ENCODE peak calls at places on chromosomes 4 and X, in eight cellular contexts. P, I, Q, B, Z, N, G and D are unnamed samples.

GRCh38 chrX:53716328-53717088 is 30.0 kb upstream of the HUWE1 start:
- DNase-seq in P (peak), I (no peak), Q (peak), B (no peak), Z (no peak), N (no peak), G (peak), D (no peak)

GRCh38 chrX:14015294-14015693 is 14.4 kb downstream of the GEMIN8 start:
- DNase-seq in P (peak), I (no peak), Q (no peak), B (no peak), Z (no peak), N (no peak), G (peak), D (no peak)

GRCh38 chr4:124202106-124202505 is 510.4 kb downstream of the ANKRD50 start:
- DNase-seq in P (peak), I (no peak), Q (peak), B (peak), Z (no peak), N (peak), G (no peak), D (no peak)

GRCh38 chr4:94032754-94033153 is 174.9 kb upstream of the SMARCAD1 start:
- DNase-seq in P (no peak), I (no peak), Q (no peak), B (no peak), Z (no peak), N (no peak), G (no peak), D (peak)

GRCh38 chr4:6848717-6849305 is 60.8 kb upstream of the TBC1D14 start:
- DNase-seq in P (no peak), I (no peak), Q (peak), B (no peak), Z (no peak), N (no peak), G (no peak), D (no peak)

GRCh38 chr4:183398298-183399129 is 45.9 kb upstream of the CDKN2AIP start:
- DNase-seq in P (peak), I (peak), Q (peak), B (peak), Z (peak), N (peak), G (peak), D (peak)

GRCh38 chr4:113967687-113968086 is 11.8 kb downstream of the ARSJ start:
- DNase-seq in P (no peak), I (no peak), Q (no peak), B (no peak), Z (no peak), N (no peak), G (no peak), D (no peak)

GRCh38 chr4:6118201-6118600 is 82.1 kb downstream of the JAKMIP1 start:
- DNase-seq in P (no peak), I (no peak), Q (no peak), B (no peak), Z (no peak), N (no peak), G (no peak), D (no peak)

GRCh38 chr4:151744614-151745013 is 16.2 kb downstream of the GATB start:
- DNase-seq in P (peak), I (peak), Q (peak), B (peak), Z (no peak), N (no peak), G (peak), D (peak)

GRCh38 chr4:8221476-8221875 is 22.4 kb downstream of the SH3TC1 start:
- DNase-seq in P (peak), I (peak), Q (peak), B (no peak), Z (no peak), N (no peak), G (peak), D (no peak)

GRCh38 chr4:153655004-153655541 is 29.0 kb upstream of the TLR2 start:
- DNase-seq in P (no peak), I (no peak), Q (no peak), B (no peak), Z (no peak), N (no peak), G (no peak), D (no peak)

GRCh38 chr4:13143704-13144103 is 340.4 kb downstream of the RAB28 start:
- DNase-seq in P (no peak), I (no peak), Q (no peak), B (no peak), Z (no peak), N (no peak), G (no peak), D (no peak)

GRCh38 chr4:155972098-155972497 is 18.4 kb upstream of the CTSO start:
- DNase-seq in P (peak), I (no peak), Q (peak), B (no peak), Z (no peak), N (no peak), G (no peak), D (peak)

GRCh38 chrX:23749576-23749975 is 6.5 kb upstream of the ACOT9 start:
- DNase-seq in P (no peak), I (no peak), Q (no peak), B (no peak), Z (no peak), N (no peak), G (no peak), D (no peak)

GRCh38 chrX:23745786-23746185 is 2.7 kb upstream of the ACOT9 start:
- DNase-seq in P (no peak), I (no peak), Q (no peak), B (no peak), Z (no peak), N (no peak), G (no peak), D (no peak)

GRCh38 chrX:23754664-23755063 is 11.6 kb upstream of the ACOT9 start:
- DNase-seq in P (no peak), I (no peak), Q (no peak), B (no peak), Z (no peak), N (no peak), G (no peak), D (no peak)

GRCh38 chrX:23752740-23753435 is 9.8 kb upstream of the ACOT9 start:
- DNase-seq in P (peak), I (no peak), Q (peak), B (peak), Z (no peak), N (no peak), G (peak), D (peak)

DNA sequence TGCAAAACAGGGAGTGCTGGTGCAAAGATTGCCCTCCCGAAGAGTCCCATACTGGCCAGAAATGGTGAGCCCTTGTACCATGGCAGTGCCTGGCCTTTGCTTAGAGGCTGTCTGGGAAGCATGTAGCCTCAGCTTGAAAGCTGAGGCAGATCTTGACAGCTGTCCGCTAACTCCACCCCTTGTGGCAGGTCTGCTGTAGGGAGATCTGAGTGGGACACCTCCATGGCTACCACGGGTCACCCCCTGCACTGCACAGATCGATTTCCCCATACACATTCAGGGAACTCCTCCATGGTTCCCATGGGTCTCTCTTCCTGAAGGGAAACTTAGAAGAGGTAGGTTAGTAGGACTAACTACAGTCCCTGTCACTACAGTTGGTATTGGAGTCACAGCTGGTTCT is 6.1 kb upstream of the ACOT9 start:
- DNase-seq in P (no peak), I (no peak), Q (no peak), B (no peak), Z (no peak), N (no peak), G (no peak), D (no peak)
- TF ChIP-seq CTCF in P (no peak), I (no peak), Q (no peak), B (no peak), Z (no peak), N (no peak), G (no peak), D (no peak)

DNA sequence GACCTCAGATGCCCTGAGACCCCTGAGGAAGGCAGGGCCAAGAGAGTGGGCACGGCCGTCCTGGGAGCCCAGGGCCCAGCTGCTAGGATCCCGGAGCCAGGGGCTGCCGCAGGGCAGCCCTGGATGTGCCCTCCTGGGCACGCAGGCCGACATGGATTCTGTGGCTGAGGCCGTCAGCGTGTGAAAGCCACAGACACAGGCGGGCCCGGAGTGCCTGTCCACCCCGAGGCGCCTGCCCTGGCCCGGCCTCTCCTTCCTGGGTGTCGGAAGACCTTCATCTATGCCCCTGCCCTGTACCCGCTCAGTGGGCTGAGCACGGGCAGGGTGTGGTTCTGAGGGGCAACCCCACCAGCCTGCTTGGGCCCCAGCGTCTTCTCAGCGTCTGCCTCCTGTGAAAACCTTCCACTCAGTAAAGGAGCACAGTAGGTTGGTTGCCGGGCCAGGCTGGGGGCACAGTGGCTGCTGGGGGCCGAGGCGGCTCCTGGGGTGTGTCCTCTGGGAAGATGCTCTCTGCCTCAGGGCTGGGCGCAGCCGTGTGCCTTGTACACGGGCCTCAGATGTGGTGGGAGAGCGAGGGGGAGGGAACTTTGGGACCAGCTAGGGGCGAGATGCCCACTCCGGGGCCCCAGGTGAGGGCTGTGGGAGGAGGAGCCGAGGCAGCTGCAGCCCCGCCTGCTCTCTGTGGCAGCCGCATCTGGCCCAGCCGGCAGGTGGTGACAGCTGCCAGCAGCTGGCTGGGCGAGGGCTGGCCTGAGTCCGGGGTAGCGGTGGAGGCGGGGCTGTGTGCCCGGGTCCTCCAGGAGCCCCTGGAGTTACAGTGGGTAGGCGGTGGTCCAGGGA is 20.8 kb downstream of the FGFRL1 start:
- DNase-seq in P (no peak), I (no peak), Q (no peak), B (peak), Z (no peak), N (no peak), G (no peak), D (no peak)
- TF ChIP-seq CTCF in P (no peak), I (no peak), Q (peak), B (peak), Z (no peak), N (no peak), G (no peak), D (no peak)

GRCh38 chrX:104135677-104136076 is 21.1 kb downstream of the SLC25A53 start:
- DNase-seq in P (no peak), I (no peak), Q (no peak), B (no peak), Z (no peak), N (no peak), G (no peak), D (no peak)

GRCh38 chrX:104137496-104137895 is 19.3 kb downstream of the SLC25A53 start:
- DNase-seq in P (peak), I (no peak), Q (no peak), B (no peak), Z (no peak), N (no peak), G (no peak), D (peak)

GRCh38 chrX:104134583-104135261 is 22.1 kb downstream of the SLC25A53 start:
- DNase-seq in P (no peak), I (no peak), Q (no peak), B (no peak), Z (no peak), N (no peak), G (no peak), D (no peak)

GRCh38 chrX:104141087-104141760 is 15.6 kb downstream of the SLC25A53 start:
- DNase-seq in P (no peak), I (no peak), Q (no peak), B (no peak), Z (no peak), N (no peak), G (no peak), D (no peak)

DNA sequence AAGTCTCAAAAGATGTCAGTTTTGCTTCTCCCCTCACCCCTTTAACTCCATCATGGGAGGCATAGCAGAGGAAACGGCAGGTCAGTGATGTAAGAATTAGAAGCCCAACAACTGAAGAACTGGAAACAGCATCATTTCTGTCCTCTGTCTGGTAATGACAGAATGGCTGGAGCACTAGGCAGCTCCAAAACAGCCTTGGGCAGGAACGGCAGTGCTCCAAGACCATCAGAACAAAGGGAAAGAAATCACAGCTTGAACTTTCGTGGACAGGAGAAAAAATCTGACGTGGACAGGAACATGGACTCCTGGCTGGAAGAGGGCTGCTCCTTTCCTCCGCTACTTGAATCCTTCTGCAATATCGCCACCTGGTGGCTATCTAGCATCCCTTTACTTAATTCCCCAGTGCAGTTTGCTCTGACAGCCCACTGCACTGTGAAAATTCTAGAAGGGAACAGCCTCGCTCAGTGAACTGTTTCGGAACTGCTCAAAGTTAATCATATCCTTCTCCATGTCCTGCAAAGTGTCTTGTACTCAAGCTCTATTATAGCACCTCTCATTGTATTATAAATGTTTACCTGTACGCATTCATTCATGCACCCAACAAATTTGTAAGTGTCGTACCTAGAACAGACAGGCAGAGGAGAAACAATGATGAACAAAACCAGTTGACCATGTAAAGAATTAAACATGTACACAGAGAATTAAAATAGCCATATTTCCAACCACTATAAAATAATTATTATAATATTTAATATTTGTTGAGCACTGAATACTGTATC is 20.4 kb downstream of the SLC25A53 start:
- DNase-seq in P (peak), I (peak), Q (peak), B (peak), Z (no peak), N (peak), G (peak), D (peak)
- TF ChIP-seq CTCF in P (peak), I (peak), Q (peak), B (peak), Z (no peak), N (peak), G (peak), D (peak)

DNA sequence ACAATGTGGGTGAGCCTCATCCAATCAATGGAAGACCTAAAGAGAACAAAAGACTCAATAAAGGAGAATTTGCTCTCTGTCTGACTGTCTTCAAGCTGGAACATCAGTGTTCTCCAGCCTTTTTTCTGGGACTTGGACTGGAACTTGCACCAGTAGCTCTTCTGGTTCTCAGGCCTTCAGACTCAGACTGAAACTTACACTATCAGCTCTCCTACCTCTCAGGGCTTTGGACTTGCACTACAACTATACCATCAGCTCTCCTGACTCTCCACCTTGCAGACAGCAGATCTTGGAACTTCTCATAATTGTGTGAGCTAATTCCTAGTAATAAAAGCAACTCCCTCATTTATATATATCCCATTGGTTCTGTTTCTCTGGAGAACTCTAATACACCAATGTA is 185.9 kb downstream of the SMIM20 start:
- DNase-seq in P (no peak), I (no peak), Q (no peak), B (no peak), Z (no peak), N (no peak), G (no peak), D (no peak)
- TF ChIP-seq CTCF in P (no peak), I (no peak), Q (no peak), B (no peak), Z (no peak), N (no peak), G (no peak), D (no peak)